ENCODE peak calls at places on chromosomes 4 and X, in seven cellular contexts. D, W, L, U, Y, V and M are unnamed samples.

GRCh38 chr4:146032234-146032860 is 93.7 kb upstream of the ZNF827 start:
- DNase-seq in U (no peak), V (no peak), W (no peak), D (no peak), L (no peak), Y (no peak), M (no peak)

GRCh38 chr4:78747328-78747946 is 28.7 kb upstream of the BMP2K start:
- DNase-seq in L (no peak), Y (no peak), U (no peak), W (no peak), D (no peak), V (no peak), M (no peak)

GRCh38 chr4:87465739-87466366 is 43.5 kb downstream of the NUDT9 start:
- DNase-seq in L (peak; percentile 80), D (peak; percentile 61), Y (peak; percentile 38), W (no peak), U (no peak), V (no peak), M (no peak)

GRCh38 chr4:101066586-101066985 is 280.7 kb downstream of the PPP3CA start:
- DNase-seq in Y (no peak), W (no peak), L (no peak), U (no peak), D (no peak), V (no peak), M (no peak)

GRCh38 chrX:23820235-23820782 is 37.3 kb downstream of the SAT1 start:
- DNase-seq in U (no peak), D (peak; percentile 48), L (peak; percentile 44), W (no peak), V (no peak), Y (peak; percentile 52), M (no peak)

GRCh38 chrX:151488677-151489076 is 74.8 kb upstream of the PASD1 start:
- DNase-seq in D (peak; percentile 7), U (no peak), W (no peak), L (no peak), Y (peak; percentile 39), V (peak; percentile 17), M (no peak)

GRCh38 chrX:47247206-47247998 is 14.6 kb downstream of the USP11 start:
- DNase-seq in U (no peak), Y (no peak), L (no peak), W (no peak), V (no peak), D (no peak), M (no peak)

GRCh38 chr4:64774626-64775025 is 365.4 kb upstream of the TECRL start:
- DNase-seq in U (no peak), Y (no peak), L (no peak), D (peak; percentile 25), V (no peak), W (no peak), M (no peak)

GRCh38 chr4:101033986-101034385 is 313.3 kb downstream of the PPP3CA start:
- DNase-seq in L (no peak), U (no peak), D (no peak), Y (no peak), V (no peak), W (no peak), M (no peak)

GRCh38 chr4:47349323-47349722 is 114.2 kb downstream of the COMMD8 start:
- DNase-seq in D (no peak), Y (no peak), U (no peak), V (peak; percentile 67), L (no peak), W (no peak), M (no peak)

GRCh38 chrX:1442724-1443367 is 9.9 kb downstream of the ASMTL start:
- DNase-seq in W (no peak), D (no peak), Y (no peak), L (no peak), U (no peak), V (no peak), M (no peak)

GRCh38 chrX:111098874-111099273 is 2.9 kb downstream of the PAK3 start:
- DNase-seq in W (peak; percentile 53), D (peak; percentile 40), U (peak; percentile 3), V (no peak), Y (peak; percentile 56), L (peak; percentile 16), M (no peak)

GRCh38 chr4:169268951-169269781 is 1.6 kb downstream of the SH3RF1 start:
- DNase-seq in L (peak; percentile 87), Y (no peak), D (peak; percentile 41), U (no peak), V (peak; percentile 17), W (no peak), M (peak; percentile 42)

GRCh38 chr4:12633058-12633651 is 851.0 kb downstream of the RAB28 start:
- DNase-seq in D (peak; percentile 86), Y (peak; percentile 81), V (peak; percentile 30), U (peak; percentile 36), W (peak; percentile 31), L (peak; percentile 83), M (peak; percentile 93)

GRCh38 chr4:101265816-101266172 is 81.5 kb downstream of the PPP3CA start:
- DNase-seq in U (no peak), Y (no peak), D (peak; percentile 65), W (no peak), L (no peak), V (no peak), M (no peak)

GRCh38 chrX:17860811-17861495 is at the start of gene RAI2:
- DNase-seq in U (no peak), W (no peak), D (no peak), Y (no peak), L (no peak), V (no peak), M (peak; percentile 51)

GRCh38 chrX:77937291-77937690 is 26.8 kb downstream of the ATP7A start:
- DNase-seq in Y (no peak), D (peak; percentile 70), L (peak; percentile 16), W (no peak), V (no peak), U (no peak), M (no peak)

GRCh38 chr4:68460085-68460484 is 12.8 kb downstream of the TMPRSS11E start:
- DNase-seq in D (no peak), L (no peak), W (no peak), U (no peak), V (no peak), Y (no peak), M (no peak)

GRCh38 chr4:106746451-106746850 is 289.7 kb downstream of the DKK2 start:
- DNase-seq in L (no peak), W (no peak), V (no peak), D (peak; percentile 41), Y (no peak), U (no peak), M (no peak)

GRCh38 chr4:153792893-153793227 is 4.0 kb upstream of the SFRP2 start:
- DNase-seq in W (no peak), Y (no peak), U (no peak), V (no peak), L (no peak), D (no peak), M (no peak)

GRCh38 chrX:83469551-83469950 is 38.5 kb upstream of the POU3F4 start:
- DNase-seq in Y (peak; percentile 17), W (no peak), L (no peak), D (peak; percentile 10), U (no peak), V (peak; percentile 1), M (peak; percentile 46)

GRCh38 chr4:89598602-89599001 is 238.4 kb downstream of the SNCA start:
- DNase-seq in Y (no peak), V (no peak), D (peak; percentile 44), U (no peak), W (no peak), L (peak; percentile 11), M (no peak)

GRCh38 chr4:2647403-2648158 is 108.6 kb downstream of the TNIP2 start:
- DNase-seq in D (no peak), Y (no peak), U (no peak), W (no peak), L (no peak), V (no peak), M (no peak)

GRCh38 chr4:126604273-126604867 is 1028.4 kb upstream of the INTU start:
- DNase-seq in Y (peak; percentile 8), U (no peak), L (peak; percentile 62), W (no peak), D (peak; percentile 54), V (peak; percentile 14), M (no peak)

GRCh38 chr4:81773557-81773956 is 301.9 kb upstream of the RASGEF1B start:
- DNase-seq in U (no peak), L (no peak), W (no peak), Y (no peak), V (no peak), D (no peak), M (no peak)

GRCh38 chr4:3442959-3443749 is 1.4 kb downstream of the HGFAC start:
- DNase-seq in V (peak; percentile 18), W (peak; percentile 62), U (peak; percentile 37), Y (peak; percentile 64), L (peak; percentile 44), D (peak; percentile 42), M (no peak)

GRCh38 chr4:89064848-89065247 is 7.9 kb upstream of the FAM13A start:
- DNase-seq in D (no peak), W (no peak), L (no peak), V (no peak), Y (no peak), U (no peak), M (no peak)

GRCh38 chr4:64305565-64306254 is 103.5 kb downstream of the TECRL start:
- DNase-seq in U (no peak), Y (no peak), V (no peak), L (no peak), W (no peak), D (no peak), M (no peak)

GRCh38 chr4:173170210-173170778 is 1.7 kb downstream of the GALNT7 start:
- DNase-seq in D (no peak), U (no peak), V (no peak), L (peak; percentile 20), Y (no peak), W (no peak), M (no peak)

GRCh38 chr4:118941149-118941548 is 52.5 kb downstream of the SYNPO2 start:
- DNase-seq in D (peak; percentile 56), U (no peak), V (no peak), Y (no peak), W (no peak), L (peak; percentile 59), M (no peak)

GRCh38 chrX:48025561-48025960 is 18.8 kb downstream of the SPACA5 start:
- DNase-seq in U (no peak), D (peak; percentile 64), Y (peak; percentile 69), L (peak; percentile 79), W (no peak), V (no peak), M (no peak)

GRCh38 chrX:31440546-31440945 is 368.7 kb upstream of the FTHL17 start:
- DNase-seq in V (no peak), U (no peak), D (no peak), W (no peak), L (no peak), Y (no peak), M (no peak)

GRCh38 chrX:12974217-12974796 is 603 bp upstream of the TMSB4X start:
- DNase-seq in D (peak; percentile 54), V (peak; percentile 67), Y (peak; percentile 84), L (peak; percentile 70), U (peak; percentile 16), W (no peak), M (no peak)

GRCh38 chr4:2135083-2135482 is 76.0 kb downstream of the NAT8L start:
- DNase-seq in Y (peak; percentile 68), L (peak; percentile 77), V (no peak), W (no peak), U (no peak), D (no peak), M (no peak)